ENCODE peak calls at places on chromosomes 5 and 9, in four cellular contexts. H is GM12878, Q is HepG2, P is K562. W is an unnamed sample.

GRCh38 chr5:15008476-15008875 is 136.9 kb upstream of the ANKH start:
- DNase-seq in H (no peak), Q (peak; percentile 95), P (no peak), W (no peak)

GRCh38 chr9:127300886-127301447 is 36.4 kb downstream of the GARNL3 start:
- DNase-seq in H (no peak), Q (no peak), P (no peak), W (no peak)

GRCh38 chr5:151132959-151133358 is 24.6 kb downstream of the ANXA6 start:
- DNase-seq in H (no peak), Q (no peak), P (no peak), W (no peak)

GRCh38 chr9:85008215-85008614 is 338.7 kb downstream of the NTRK2 start:
- DNase-seq in H (no peak), Q (no peak), P (no peak), W (no peak)

GRCh38 chr5:174115226-174115625 is 69.7 kb downstream of the NSG2 start:
- DNase-seq in H (no peak), Q (no peak), P (no peak), W (no peak)

GRCh38 chr9:12640866-12641636 is 52.1 kb upstream of the TYRP1 start:
- DNase-seq in H (no peak), Q (no peak), P (no peak), W (no peak)

GRCh38 chr5:138654281-138654867 is 79.2 kb upstream of the HSPA9 start:
- DNase-seq in H (peak; percentile 75), Q (no peak), P (no peak), W (no peak)

GRCh38 chr9:114083693-114084092 is 5.6 kb upstream of the AMBP start:
- DNase-seq in H (no peak), Q (no peak), P (no peak), W (no peak)

GRCh38 chr5:145189786-145190185 is 645.4 kb downstream of the PRELID2 start:
- DNase-seq in H (no peak), Q (no peak), P (no peak), W (no peak)

GRCh38 chr9:108710424-108710823 is 145.4 kb downstream of the ACTL7B start:
- DNase-seq in H (no peak), Q (no peak), P (no peak), W (no peak)

GRCh38 chr5:146105477-146105876 is at the start of gene PLAC8L1:
- DNase-seq in H (no peak), Q (no peak), P (no peak), W (no peak)

GRCh38 chr5:57117601-57118000 is 56.3 kb upstream of the GPBP1 start:
- DNase-seq in H (peak; percentile 7), Q (no peak), P (no peak), W (no peak)
- TF ChIP-seq NFIC in H (no peak), Q (no peak), P (no peak), W (no peak)

DNA sequence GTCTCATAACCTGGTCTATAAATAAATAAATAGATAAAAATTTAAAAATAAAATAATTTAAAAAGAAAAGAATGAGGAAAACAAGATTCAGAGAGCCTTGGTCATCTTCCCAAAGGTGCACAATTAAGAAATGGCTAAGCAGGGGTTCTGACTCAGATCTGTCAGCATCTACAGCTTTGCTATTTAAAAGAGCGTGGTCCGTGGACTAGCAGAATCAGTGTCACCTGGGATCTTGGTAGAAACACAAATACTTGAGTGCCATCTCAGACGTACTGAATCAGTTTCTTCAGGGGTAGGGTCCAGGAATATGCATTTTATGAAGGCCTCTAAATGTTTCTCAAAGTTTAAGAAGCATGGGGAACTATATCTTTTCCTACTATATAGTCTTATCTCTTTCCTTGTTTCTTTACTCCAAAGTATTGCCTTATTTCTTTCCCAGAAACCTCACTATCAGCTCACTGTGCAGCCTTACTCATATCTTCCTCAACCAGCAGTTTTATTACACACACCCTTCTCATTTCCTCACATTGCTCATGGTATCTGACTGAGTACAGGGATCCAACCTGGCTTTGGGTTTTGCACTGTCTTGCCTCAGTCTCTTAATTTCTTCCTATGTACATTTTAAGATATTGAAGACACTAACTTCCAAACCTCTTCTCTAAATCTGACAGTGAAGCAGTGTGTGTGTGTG is 58.6 kb downstream of the TMC1 start:
- DNase-seq in H (no peak), Q (no peak), P (peak; percentile 14), W (no peak)
- TF ChIP-seq RFX5 in H (no peak), Q (no peak), P (no peak), W (no peak)

GRCh38 chr9:137876781-137877386 is 698 bp upstream of the CACNA1B start:
- DNase-seq in H (no peak), Q (no peak), P (no peak), W (no peak)
- TF ChIP-seq NFIC in H (no peak), Q (no peak), P (no peak), W (no peak)

GRCh38 chr5:156402387-156402921 is 75.5 kb downstream of the SGCD start:
- DNase-seq in H (peak; percentile 87), Q (no peak), P (no peak), W (no peak)
- TF ChIP-seq RFX5 in H (no peak), Q (no peak), P (no peak), W (no peak)

GRCh38 chr9:103821115-103821514 is 273.0 kb upstream of the SMC2 start:
- DNase-seq in H (no peak), Q (no peak), P (no peak), W (no peak)
- TF ChIP-seq NFIC in H (no peak), Q (no peak), P (no peak), W (no peak)

GRCh38 chr5:126477281-126477680 is 54.1 kb downstream of the GRAMD2B start:
- DNase-seq in H (no peak), Q (no peak), P (no peak), W (no peak)
- TF ChIP-seq RFX5 in H (no peak), Q (no peak), P (no peak), W (no peak)

GRCh38 chr5:995318-995717 is 13.3 kb upstream of the NKD2 start:
- DNase-seq in H (no peak), Q (no peak), P (no peak), W (no peak)

GRCh38 chr5:994272-994607 is 14.4 kb upstream of the NKD2 start:
- DNase-seq in H (no peak), Q (no peak), P (no peak), W (no peak)

GRCh38 chr5:997711-998110 is 10.9 kb upstream of the NKD2 start:
- DNase-seq in H (no peak), Q (no peak), P (no peak), W (no peak)

GRCh38 chr5:997001-997474 is 11.6 kb upstream of the NKD2 start:
- DNase-seq in H (no peak), Q (peak; percentile 35), P (peak; percentile 73), W (no peak)

GRCh38 chr5:994821-995220 is 13.8 kb upstream of the NKD2 start:
- DNase-seq in H (no peak), Q (no peak), P (no peak), W (no peak)
- TF ChIP-seq NFIC in H (no peak), Q (no peak), P (no peak), W (no peak)

GRCh38 chr9:93223241-93224180 is 39.6 kb downstream of the WNK2 start:
- DNase-seq in H (no peak), Q (no peak), P (no peak), W (peak; percentile 81)
- TF ChIP-seq RFX5 in H (no peak), Q (no peak), P (no peak), W (no peak)

GRCh38 chr9:121888438-121888775 is 204.7 kb downstream of the TTLL11 start:
- DNase-seq in H (no peak), Q (no peak), P (no peak), W (no peak)
- TF ChIP-seq NFIC in H (no peak), Q (no peak), P (no peak), W (peak; percentile 62)